ENCODE peak calls at places on chromosomes 6 and 20, in five cellular contexts. L is neural crest cell, K is gastrocnemius medialis, N is heart left ventricle, D is T-helper 9 cell. Z is an unnamed sample.

GRCh38 chr6:82144852-82145332 is 102.7 kb downstream of the IBTK start:
- DNase-seq in K (peak), L (no peak), D (no peak), N (peak), Z (peak)

GRCh38 chr6:15365273-15365687 is 119.4 kb downstream of the JARID2 start:
- DNase-seq in L (peak), K (peak), D (peak), N (peak), Z (peak)

GRCh38 chr6:125966569-125966968 is 10.0 kb downstream of the HINT3 start:
- DNase-seq in L (no peak), K (no peak), N (no peak), D (no peak), Z (no peak)

GRCh38 chr6:127484207-127484858 is 25.1 kb upstream of the KIAA0408 start:
- DNase-seq in K (no peak), N (no peak), L (no peak), D (no peak), Z (peak)

GRCh38 chr20:47309806-47310426 is 46.6 kb downstream of the ZMYND8 start:
- DNase-seq in K (no peak), D (no peak), N (no peak), L (no peak), Z (no peak)

GRCh38 chr6:113596477-113596876 is 260.7 kb upstream of the MARCKS start:
- DNase-seq in D (no peak), N (no peak), L (no peak), K (no peak), Z (no peak)

GRCh38 chr6:130811932-130812331 is 15.3 kb upstream of the SMLR1 start:
- DNase-seq in L (no peak), N (no peak), K (no peak), D (no peak), Z (peak)

GRCh38 chr20:58597021-58597940 is 53.8 kb upstream of the STX16 start:
- DNase-seq in N (no peak), L (no peak), D (no peak), K (no peak), Z (no peak)

GRCh38 chr6:167648506-167649278 is 178.0 kb upstream of the AFDN start:
- DNase-seq in K (no peak), D (no peak), L (no peak), N (no peak), Z (no peak)

GRCh38 chr6:152223622-152224021 is 413.5 kb downstream of the SYNE1 start:
- DNase-seq in K (no peak), D (no peak), N (no peak), L (no peak), Z (no peak)

GRCh38 chr6:110037726-110038295 is 59.7 kb downstream of the GPR6 start:
- DNase-seq in K (no peak), D (no peak), L (no peak), N (no peak), Z (no peak)

GRCh38 chr20:36467076-36467999 is 74.0 kb upstream of the MYL9 start:
- DNase-seq in D (peak), L (no peak), N (peak), K (no peak), Z (no peak)

GRCh38 chr6:56242343-56242742 is 5.0 kb downstream of the COL21A1 start:
- DNase-seq in D (no peak), N (no peak), L (no peak), K (no peak), Z (no peak)

GRCh38 chr20:4150095-4150492 is 134.7 kb upstream of the RNF24 start:
- DNase-seq in K (no peak), N (no peak), L (no peak), D (no peak), Z (peak)

GRCh38 chr6:139372326-139373153 is 1.9 kb downstream of the CITED2 start:
- DNase-seq in L (no peak), D (no peak), K (no peak), N (no peak), Z (no peak)

GRCh38 chr20:47062226-47062880 is 167.7 kb downstream of the EYA2 start:
- DNase-seq in N (no peak), D (no peak), L (no peak), K (no peak), Z (no peak)

GRCh38 chr6:5159162-5159561 is 74.0 kb downstream of the PPP1R3G start:
- DNase-seq in N (no peak), D (no peak), K (no peak), L (no peak), Z (no peak)

GRCh38 chr6:111972714-111973678 is 80.9 kb upstream of the CCN6 start:
- DNase-seq in L (no peak), K (peak), N (peak), D (peak), Z (peak)

GRCh38 chr20:46621492-46621891 is 29.8 kb downstream of the SLC13A3 start:
- DNase-seq in N (no peak), D (no peak), K (no peak), L (no peak), Z (peak)

GRCh38 chr20:1735417-1736089 is 78.0 kb upstream of the SIRPG start:
- DNase-seq in N (no peak), L (no peak), D (no peak), K (no peak), Z (no peak)

GRCh38 chr20:41329435-41330342 is 10.9 kb upstream of the LPIN3 start:
- DNase-seq in L (no peak), D (peak), N (peak), K (peak), Z (peak)

GRCh38 chr6:89794324-89794723 is 25.3 kb downstream of the MDN1 start:
- DNase-seq in N (no peak), K (no peak), D (no peak), L (no peak), Z (no peak)

GRCh38 chr6:111551521-111552231 is 54.0 kb downstream of the TRAF3IP2 start:
- DNase-seq in D (no peak), L (no peak), N (no peak), K (no peak), Z (no peak)

GRCh38 chr6:19804362-19805145 is 32.6 kb upstream of the ID4 start:
- DNase-seq in K (peak), L (peak), D (no peak), N (peak), Z (peak)

GRCh38 chr6:63267828-63268227 is 52.0 kb downstream of the LGSN start:
- DNase-seq in N (no peak), D (no peak), L (no peak), K (no peak), Z (no peak)

GRCh38 chr20:34017610-34018009 is 23.9 kb downstream of the RALY start:
- DNase-seq in D (no peak), N (no peak), L (no peak), K (no peak), Z (peak)

GRCh38 chr6:113909224-113909856 is 52.2 kb downstream of the MARCKS start:
- DNase-seq in D (no peak), N (no peak), L (peak), K (no peak), Z (peak)